ENCODE peak calls at places on chromosomes 13 and 19, in nine cellular contexts. R is HFFc6; P is colonic mucosa; F is CD4-positive, alpha-beta T cell; Z is foreskin fibroblast; D is bronchial epithelial cell; G is fibroblast of mammary gland; B is SK-N-SH; N is GM23338. J is an unnamed sample.

GRCh38 chr19:18709546-18709945 is 26.1 kb downstream of the CRTC1 start:
- DNase-seq in D (no peak), P (no peak), F (no peak), B (peak), Z (no peak), N (no peak), G (no peak), R (no peak), J (no peak)

GRCh38 chr19:16594681-16595091 is 22.5 kb upstream of the SLC35E1 start:
- DNase-seq in G (no peak), D (no peak), P (no peak), B (no peak), R (no peak), F (no peak), Z (no peak), N (no peak), J (no peak)

GRCh38 chr19:1725100-1726064 is 27.9 kb upstream of the ONECUT3 start:
- DNase-seq in F (no peak), G (peak), P (peak), R (no peak), D (no peak), B (peak), N (peak), Z (peak), J (no peak)

GRCh38 chr19:44891016-44891882 is at the start of gene TOMM40:
- DNase-seq in B (peak), G (no peak), Z (peak), F (no peak), D (peak), P (no peak), R (peak), N (peak), J (no peak)

GRCh38 chr19:58572818-58573657 is at the start of gene MZF1:
- DNase-seq in P (peak), B (peak), N (peak), R (peak), D (peak), F (peak), G (peak), Z (peak), J (peak)

GRCh38 chr19:1237754-1238372 is at the start of gene CBARP:
- DNase-seq in F (no peak), Z (no peak), D (no peak), R (no peak), B (peak), P (no peak), N (no peak), G (no peak), J (no peak)

GRCh38 chr19:44005968-44006367 is 3.2 kb downstream of the ZNF230 start:
- DNase-seq in B (no peak), R (no peak), N (no peak), F (no peak), G (peak), Z (peak), D (peak), P (no peak), J (no peak)

GRCh38 chr19:38656171-38656981 is 8.9 kb downstream of the ACTN4 start:
- DNase-seq in D (peak), P (no peak), Z (peak), B (no peak), G (peak), N (no peak), F (no peak), R (peak), J (peak)

GRCh38 chr13:37068962-37069361 is 9.5 kb upstream of the SUPT20H start:
- DNase-seq in P (no peak), B (peak), Z (no peak), F (no peak), D (no peak), N (no peak), G (peak), R (peak), J (no peak)

GRCh38 chr19:1299822-1300221 is 14.1 kb downstream of the EFNA2 start:
- DNase-seq in R (no peak), P (no peak), N (no peak), B (no peak), D (no peak), Z (no peak), F (no peak), G (no peak), J (no peak)

GRCh38 chr13:95239293-95239692 is 62.0 kb downstream of the ABCC4 start:
- DNase-seq in B (no peak), R (no peak), P (no peak), G (no peak), Z (no peak), F (no peak), D (no peak), N (no peak), J (no peak)

GRCh38 chr13:81929988-81930387 is 1589.1 kb upstream of the SPRY2 start:
- DNase-seq in G (peak), P (no peak), N (peak), B (peak), Z (no peak), F (no peak), R (peak), D (peak), J (no peak)

GRCh38 chr13:107020393-107020792 is 452.5 kb upstream of the ARGLU1 start:
- DNase-seq in D (no peak), F (no peak), G (no peak), R (no peak), Z (no peak), P (no peak), B (no peak), N (no peak), J (peak)

GRCh38 chr19:18817574-18817973 is 14.2 kb upstream of the UPF1 start:
- DNase-seq in F (no peak), R (no peak), N (no peak), Z (no peak), P (no peak), D (no peak), B (no peak), G (no peak), J (no peak)

GRCh38 chr19:10270616-10271394 is at the start of gene ICAM1:
- DNase-seq in P (peak), G (peak), N (peak), Z (peak), R (no peak), D (peak), F (peak), B (peak), J (no peak)

GRCh38 chr13:24670927-24671326 is 9.3 kb upstream of the ATP12A start:
- DNase-seq in D (no peak), B (peak), P (peak), F (no peak), G (no peak), N (peak), R (peak), Z (no peak), J (no peak)

GRCh38 chr13:23510979-23511735 is 59.1 kb upstream of the TNFRSF19 start:
- DNase-seq in B (no peak), Z (peak), N (peak), P (no peak), F (no peak), R (peak), G (peak), D (peak), J (peak)

GRCh38 chr19:30204721-30205120 is 167.5 kb upstream of the ZNF536 start:
- DNase-seq in D (no peak), Z (no peak), F (no peak), G (no peak), P (no peak), R (no peak), N (no peak), B (no peak), J (no peak)

GRCh38 chr13:100159584-100159983 is 70.7 kb downstream of the PCCA start:
- DNase-seq in Z (no peak), P (no peak), G (no peak), F (no peak), N (no peak), B (no peak), R (no peak), D (no peak), J (no peak)

GRCh38 chr13:106610511-106610910 is 42.6 kb upstream of the ARGLU1 start:
- DNase-seq in Z (peak), R (peak), F (no peak), B (no peak), N (no peak), D (peak), G (peak), P (no peak), J (peak)

GRCh38 chr19:2739602-2740313 is at the start of gene SLC39A3:
- DNase-seq in R (peak), Z (peak), F (peak), G (peak), P (peak), N (peak), B (peak), D (peak), J (peak)

GRCh38 chr13:98525852-98526512 is 50.9 kb downstream of the STK24 start:
- DNase-seq in N (no peak), R (no peak), G (no peak), B (no peak), F (no peak), P (no peak), D (no peak), Z (no peak), J (no peak)

GRCh38 chr13:41306271-41307150 is 4.6 kb upstream of the NAA16 start:
- DNase-seq in N (no peak), Z (no peak), F (no peak), B (peak), G (no peak), P (no peak), D (no peak), R (no peak), J (no peak)

GRCh38 chr13:105848494-105848893 is 687.0 kb downstream of the EFNB2 start:
- DNase-seq in R (no peak), D (peak), Z (no peak), B (peak), N (no peak), F (no peak), P (no peak), G (no peak), J (peak)

GRCh38 chr19:35130761-35131720 is 3.8 kb downstream of the LGI4 start:
- DNase-seq in F (no peak), R (no peak), Z (no peak), D (no peak), N (no peak), P (peak), B (no peak), G (peak), J (no peak)

GRCh38 chr13:100314132-100314910 is 225.4 kb downstream of the PCCA start:
- DNase-seq in P (no peak), N (no peak), R (no peak), G (no peak), D (peak), B (no peak), F (no peak), Z (no peak), J (peak)

GRCh38 chr13:31008400-31009115 is 76.1 kb downstream of the TEX26 start:
- DNase-seq in D (peak), G (peak), P (no peak), F (no peak), N (no peak), Z (no peak), B (no peak), R (no peak), J (no peak)

GRCh38 chr19:14103310-14103709 is 12.8 kb upstream of the SAMD1 start:
- DNase-seq in B (no peak), R (no peak), D (no peak), F (no peak), P (no peak), N (no peak), G (no peak), Z (no peak), J (no peak)

GRCh38 chr19:33683881-33684549 is 62.3 kb downstream of the CHST8 start:
- DNase-seq in Z (peak), N (peak), B (no peak), P (no peak), D (peak), G (peak), F (no peak), R (peak), J (peak)

GRCh38 chr19:2050349-2050990 is 574 bp downstream of the MKNK2 start:
- DNase-seq in P (no peak), Z (no peak), G (no peak), F (no peak), D (no peak), R (no peak), N (no peak), B (peak), J (no peak)

GRCh38 chr13:98919566-98919965 is 58.3 kb downstream of the DOCK9 start:
- DNase-seq in D (no peak), P (no peak), B (no peak), G (no peak), R (no peak), F (no peak), Z (no peak), N (no peak), J (no peak)

GRCh38 chr13:30998548-30999140 is 66.2 kb downstream of the TEX26 start:
- DNase-seq in Z (peak), G (peak), R (no peak), N (no peak), B (peak), D (no peak), P (no peak), F (no peak), J (no peak)

GRCh38 chr13:76863022-76863421 is 23.2 kb downstream of the KCTD12 start:
- DNase-seq in G (no peak), N (no peak), R (no peak), F (no peak), D (no peak), Z (no peak), P (no peak), B (no peak), J (no peak)

GRCh38 chr19:58047672-58048071 is 11.4 kb upstream of the ZNF135 start:
- DNase-seq in Z (no peak), P (no peak), B (no peak), D (no peak), N (no peak), R (no peak), F (no peak), G (no peak), J (no peak)

GRCh38 chr19:47742636-47743035 is 2.7 kb upstream of the NOP53 start:
- DNase-seq in F (no peak), G (peak), N (peak), D (no peak), R (no peak), B (no peak), Z (peak), P (no peak), J (no peak)

DNA sequence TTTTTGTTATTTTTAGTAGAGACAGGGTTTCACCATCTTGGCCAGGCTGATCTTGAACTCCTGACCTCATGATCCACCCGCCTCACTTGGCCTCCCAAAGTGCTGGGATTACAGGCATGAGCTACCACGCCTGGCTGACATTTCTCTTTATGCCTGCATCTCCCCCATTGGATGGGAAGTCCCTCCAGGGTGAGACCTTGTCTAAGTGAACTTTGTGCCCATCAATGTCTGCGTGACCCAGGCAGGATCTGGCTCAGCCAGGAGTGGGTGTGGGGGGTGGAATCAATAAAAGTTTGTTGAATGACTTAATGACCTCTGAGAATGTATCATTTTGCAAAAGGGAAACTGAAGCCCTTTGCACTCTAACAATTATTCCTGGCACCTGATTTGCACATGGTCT is 1.8 kb upstream of the ARRDC5 start:
- DNase-seq in D (no peak), F (no peak), G (no peak), P (no peak), N (no peak), B (no peak), R (no peak), Z (no peak), J (no peak)
- TF ChIP-seq CTCF in D (no peak), F (no peak), G (no peak), P (no peak), N (no peak), B (no peak), R (no peak), Z (no peak), J (no peak)

DNA sequence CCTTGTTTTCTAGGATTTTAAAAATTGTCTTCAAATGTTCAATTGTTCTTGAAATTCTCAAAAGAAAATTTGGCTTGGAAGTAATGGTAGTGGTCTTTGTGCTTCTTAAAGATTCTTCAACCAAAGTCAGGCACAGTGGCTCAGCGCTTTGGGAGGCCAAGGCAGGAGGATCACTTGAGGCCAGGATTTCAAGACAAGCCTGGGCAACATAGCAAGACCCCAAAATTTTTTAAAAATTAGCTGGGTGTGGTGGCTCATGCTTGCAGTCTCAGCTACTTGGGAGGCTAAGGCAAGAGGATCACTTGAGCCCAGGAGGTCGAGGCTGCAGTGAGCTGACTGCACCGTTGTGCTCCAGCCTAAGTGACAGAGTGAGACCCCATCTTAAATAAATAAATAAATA is 153.5 kb upstream of the ZNF507 start:
- DNase-seq in B (no peak), F (no peak), R (no peak), D (no peak), P (no peak), N (no peak), G (no peak), Z (no peak), J (no peak)
- TF ChIP-seq CTCF in B (no peak), F (no peak), R (no peak), D (no peak), P (no peak), N (no peak), G (no peak), Z (no peak), J (no peak)

GRCh38 chr13:97433727-97434416 is at the start of gene RAP2A:
- DNase-seq in R (peak), N (peak), D (peak), P (peak), F (peak), B (peak), Z (peak), G (peak), J (peak)
- TF ChIP-seq CTCF in R (no peak), N (no peak), D (no peak), P (no peak), F (no peak), B (no peak), Z (no peak), G (no peak), J (peak)

GRCh38 chr13:111344471-111345191 is 24.2 kb downstream of the TEX29 start:
- DNase-seq in R (peak), G (peak), P (no peak), D (peak), B (no peak), F (no peak), Z (peak), N (peak), J (no peak)
- TF ChIP-seq CTCF in R (peak), G (peak), P (no peak), D (peak), B (no peak), F (no peak), Z (peak), N (peak), J (peak)

GRCh38 chr13:112969692-112970338 is 801 bp downstream of the MCF2L start:
- DNase-seq in F (no peak), P (no peak), D (no peak), R (no peak), B (peak), N (no peak), G (no peak), Z (no peak), J (no peak)

GRCh38 chr13:112968380-112968909 is 569 bp upstream of the MCF2L start:
- DNase-seq in P (peak), R (no peak), F (peak), G (no peak), Z (no peak), N (peak), B (peak), D (no peak), J (no peak)

GRCh38 chr13:112967666-112968379 is 1.2 kb upstream of the MCF2L start:
- DNase-seq in B (no peak), P (no peak), G (no peak), R (no peak), Z (no peak), D (no peak), N (no peak), F (no peak), J (no peak)

GRCh38 chr13:112970552-112971287 is 1.7 kb downstream of the MCF2L start:
- DNase-seq in Z (no peak), P (no peak), G (no peak), D (no peak), R (no peak), B (no peak), N (no peak), F (no peak), J (no peak)

DNA sequence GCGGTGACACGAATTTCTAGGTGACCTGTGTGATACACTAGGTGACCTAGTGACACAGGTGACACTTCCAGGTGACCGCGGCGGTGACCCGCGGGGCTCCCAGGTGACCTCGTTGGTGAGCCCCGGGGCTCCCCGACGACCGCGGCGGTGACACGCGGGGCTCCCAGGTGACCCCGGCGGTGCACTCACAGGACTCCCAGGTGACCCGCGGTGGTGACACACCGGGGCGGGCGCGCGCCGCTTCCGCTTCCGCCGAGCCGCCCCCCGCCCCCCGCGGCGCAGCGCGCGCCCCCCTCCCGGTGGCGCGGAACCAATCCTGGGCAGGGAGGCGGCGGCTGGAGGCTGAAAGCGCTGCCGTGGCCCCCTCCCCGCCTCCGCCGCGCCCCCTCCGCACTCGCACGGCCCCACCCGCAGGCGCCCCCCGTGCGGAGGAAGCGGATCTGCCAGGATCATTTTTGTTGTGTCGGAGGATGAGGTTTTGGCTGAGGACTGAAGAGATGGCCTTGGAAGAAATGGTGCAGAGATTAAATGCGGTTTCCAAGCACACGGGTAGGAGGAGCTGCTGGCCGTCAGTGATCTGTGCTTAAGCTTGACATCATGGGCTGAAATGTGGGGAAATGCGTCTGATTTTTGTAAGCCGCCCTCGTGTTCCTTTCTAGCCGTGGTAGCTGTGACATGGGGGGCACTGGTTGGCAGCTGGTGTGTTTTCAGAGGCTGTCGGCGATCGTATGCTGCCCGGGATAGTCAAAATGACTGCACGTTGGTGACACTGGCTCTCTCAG is at the start of gene MCF2L:
- DNase-seq in P (peak), D (peak), G (peak), F (peak), B (peak), N (peak), Z (peak), R (no peak), J (no peak)
- TF ChIP-seq CTCF in P (peak), D (peak), G (no peak), F (no peak), B (peak), N (peak), Z (no peak), R (no peak), J (peak)

GRCh38 chr13:27341616-27342015 is 71.0 kb downstream of the RASL11A start:
- DNase-seq in Z (no peak), D (no peak), G (no peak), B (no peak), R (no peak), P (no peak), F (no peak), N (peak), J (no peak)

GRCh38 chr13:27338207-27338606 is 67.6 kb downstream of the RASL11A start:
- DNase-seq in Z (no peak), F (no peak), P (no peak), R (no peak), G (no peak), N (no peak), B (no peak), D (no peak), J (no peak)

GRCh38 chr13:27336005-27336673 is 65.5 kb downstream of the RASL11A start:
- DNase-seq in R (no peak), Z (no peak), F (no peak), N (no peak), G (peak), B (no peak), D (no peak), P (no peak), J (no peak)

GRCh38 chr13:27338816-27339215 is 68.2 kb downstream of the RASL11A start:
- DNase-seq in D (no peak), B (peak), P (no peak), F (no peak), N (peak), G (no peak), Z (no peak), R (no peak), J (no peak)

GRCh38 chr13:27339299-27339698 is 68.7 kb downstream of the RASL11A start:
- DNase-seq in D (peak), B (peak), P (peak), R (no peak), G (peak), F (peak), Z (peak), N (peak), J (peak)
- TF ChIP-seq CTCF in D (peak), B (peak), P (peak), R (peak), G (peak), F (peak), Z (peak), N (peak), J (peak)

GRCh38 chr19:40974633-40975037 is 16.4 kb upstream of the CYP2B6 start:
- DNase-seq in D (peak), F (peak), N (peak), G (peak), B (peak), R (peak), P (peak), Z (peak), J (no peak)

GRCh38 chr19:40976134-40976533 is 14.9 kb upstream of the CYP2B6 start:
- DNase-seq in F (no peak), N (no peak), B (no peak), G (no peak), D (no peak), R (no peak), P (no peak), Z (no peak), J (no peak)

GRCh38 chr19:40982594-40983101 is 8.4 kb upstream of the CYP2B6 start:
- DNase-seq in F (no peak), N (peak), D (peak), B (no peak), P (no peak), R (peak), G (peak), Z (peak), J (peak)

GRCh38 chr19:40976724-40977123 is 14.4 kb upstream of the CYP2B6 start:
- DNase-seq in N (no peak), R (no peak), P (no peak), B (no peak), D (no peak), G (no peak), F (no peak), Z (no peak), J (no peak)
- TF ChIP-seq CTCF in N (no peak), R (no peak), P (no peak), B (no peak), D (no peak), G (no peak), F (no peak), Z (no peak), J (no peak)

J was measured in foreskin keratinocyte.